ENCODE peak calls at places on chromosomes 16 and 17, in seven cellular contexts. Q, N, I, J, K, W and Z are unnamed samples.

GRCh38 chr17:49624896-49625295 is 49.2 kb downstream of the NXPH3 start:
- DNase-seq in Q (no peak), N (no peak), I (no peak), J (no peak), K (peak; percentile 29), W (no peak), Z (no peak)

GRCh38 chr16:85650864-85651811 is 37.6 kb downstream of the GINS2 start:
- DNase-seq in Q (peak; percentile 47), N (peak; percentile 69), I (peak; percentile 71), J (peak; percentile 68), K (no peak), W (no peak), Z (peak; percentile 67)

GRCh38 chr16:52785653-52786052 is 238.7 kb upstream of the TOX3 start:
- DNase-seq in Q (no peak), N (no peak), I (no peak), J (no peak), K (no peak), W (no peak), Z (no peak)

GRCh38 chr17:28725660-28726395 is at the start of gene TLCD1:
- DNase-seq in Q (peak; percentile 68), N (peak; percentile 54), I (peak; percentile 67), J (peak; percentile 93), K (peak; percentile 62), W (no peak), Z (peak; percentile 69)

GRCh38 chr17:35738519-35739133 is 7.2 kb downstream of the RASL10B start:
- DNase-seq in Q (no peak), N (no peak), I (no peak), J (no peak), K (no peak), W (no peak), Z (no peak)

GRCh38 chr16:53291757-53292392 is 142.4 kb upstream of the RBL2 start:
- DNase-seq in Q (no peak), N (no peak), I (no peak), J (no peak), K (no peak), W (no peak), Z (no peak)

GRCh38 chr17:71553381-71553780 is 567.4 kb upstream of the SOX9 start:
- DNase-seq in Q (no peak), N (no peak), I (no peak), J (no peak), K (no peak), W (no peak), Z (no peak)

GRCh38 chr16:30953511-30954124 is 3.9 kb upstream of the SETD1A start:
- DNase-seq in Q (no peak), N (peak; percentile 63), I (peak; percentile 77), J (peak; percentile 97), K (no peak), W (no peak), Z (peak; percentile 66)

GRCh38 chr17:77995146-77995852 is 36.8 kb downstream of the TNRC6C start:
- DNase-seq in Q (peak; percentile 72), N (no peak), I (peak; percentile 80), J (peak; percentile 16), K (no peak), W (no peak), Z (peak; percentile 47)

GRCh38 chr16:78244131-78244899 is 144.9 kb downstream of the WWOX start:
- DNase-seq in Q (no peak), N (no peak), I (no peak), J (peak; percentile 24), K (no peak), W (no peak), Z (no peak)

GRCh38 chr17:14121952-14122351 is 52.6 kb downstream of the COX10 start:
- DNase-seq in Q (no peak), N (no peak), I (no peak), J (no peak), K (no peak), W (no peak), Z (no peak)

GRCh38 chr16:53417011-53417410 is 17.3 kb upstream of the RBL2 start:
- DNase-seq in Q (no peak), N (no peak), I (no peak), J (no peak), K (no peak), W (no peak), Z (no peak)

GRCh38 chr16:29662729-29663019 is 373 bp upstream of the SPN start:
- DNase-seq in Q (no peak), N (no peak), I (no peak), J (no peak), K (no peak), W (no peak), Z (no peak)

GRCh38 chr17:43015579-43015978 is 6.6 kb downstream of the VAT1 start:
- DNase-seq in Q (peak; percentile 72), N (peak; percentile 58), I (peak; percentile 79), J (no peak), K (peak; percentile 56), W (no peak), Z (peak; percentile 87)

GRCh38 chr16:78866556-78866955 is 734.0 kb downstream of the MAF start:
- DNase-seq in Q (peak; percentile 16), N (no peak), I (no peak), J (no peak), K (no peak), W (no peak), Z (no peak)

GRCh38 chr16:74586948-74587347 is 20.0 kb downstream of the GLG1 start:
- DNase-seq in Q (no peak), N (no peak), I (no peak), J (no peak), K (no peak), W (no peak), Z (no peak)

GRCh38 chr16:1655269-1655807 is 22.7 kb upstream of the JPT2 start:
- DNase-seq in Q (no peak), N (no peak), I (no peak), J (no peak), K (no peak), W (no peak), Z (no peak)

GRCh38 chr16:1659071-1659470 is 19.0 kb upstream of the JPT2 start:
- DNase-seq in Q (no peak), N (no peak), I (peak; percentile 6), J (no peak), K (no peak), W (no peak), Z (no peak)

GRCh38 chr16:1655909-1656807 is 21.9 kb upstream of the JPT2 start:
- DNase-seq in Q (no peak), N (no peak), I (no peak), J (no peak), K (no peak), W (no peak), Z (no peak)

GRCh38 chr16:1656808-1657617 is 21.1 kb upstream of the JPT2 start:
- DNase-seq in Q (peak; percentile 80), N (no peak), I (peak; percentile 88), J (no peak), K (no peak), W (no peak), Z (no peak)

DNA sequence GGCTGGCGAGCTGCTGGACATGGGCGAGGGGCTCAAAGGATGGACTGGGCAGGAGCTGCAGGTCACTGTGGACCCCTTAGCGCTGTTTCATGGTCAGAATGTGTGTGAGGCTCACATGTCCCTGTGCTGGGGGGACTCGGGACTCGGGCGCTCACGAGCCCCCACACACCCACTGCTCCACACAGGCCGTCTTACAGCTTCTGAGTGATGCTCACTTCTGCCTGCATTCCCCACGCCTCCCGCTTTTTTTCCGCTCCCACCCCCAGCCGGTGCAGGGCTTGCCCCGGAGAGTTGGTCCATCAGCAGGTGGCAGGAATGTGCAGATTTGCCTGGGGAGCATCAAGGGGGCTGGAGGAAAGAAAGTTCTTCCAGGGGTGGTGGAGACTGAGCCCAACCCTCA is 20.2 kb upstream of the JPT2 start:
- DNase-seq in Q (no peak), N (no peak), I (no peak), J (no peak), K (no peak), W (no peak), Z (no peak)
- H3K36me3 ChIP-seq in Q (peaks cover 79% of the 10 kb centered on the region), N (no peaks in the 10 kb centered on the region), I (peaks cover 91% of the 10 kb centered on the region), J (no peaks in the 10 kb centered on the region), K (peaks cover 97% of the 10 kb centered on the region), W (peaks cover 89% of the 10 kb centered on the region), Z (peaks cover 15% of the 10 kb centered on the region)

GRCh38 chr17:63937920-63938319 is 5.8 kb upstream of the CD79B start:
- DNase-seq in Q (no peak), N (no peak), I (no peak), J (no peak), K (no peak), W (no peak), Z (peak; percentile 50)
- H3K4me1 ChIP-seq in Q (no peaks in the 10 kb centered on the region), N (no peaks in the 10 kb centered on the region), I (no peaks in the 10 kb centered on the region), J (peaks cover 8% of the 10 kb centered on the region), K (no peaks in the 10 kb centered on the region), W (no peaks in the 10 kb centered on the region), Z (no peaks in the 10 kb centered on the region)

DNA sequence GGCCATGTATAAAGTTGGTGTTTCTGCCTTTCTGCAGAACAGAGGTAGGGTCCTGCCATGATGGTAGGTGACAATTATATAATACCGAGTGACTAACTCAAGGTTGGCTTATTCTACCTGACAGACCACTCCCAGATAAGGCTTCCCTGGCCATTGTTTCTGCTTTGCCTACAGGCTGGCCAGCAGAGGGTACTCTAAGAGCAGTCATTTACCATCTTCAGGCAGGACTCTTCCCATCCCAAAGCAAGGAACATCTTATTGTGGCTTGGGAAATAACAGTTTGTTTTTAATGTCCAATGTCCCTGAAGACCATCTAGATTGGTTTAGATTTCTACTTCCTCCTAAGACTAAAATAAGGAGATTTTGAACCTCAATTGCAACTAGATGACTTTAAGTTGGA is 74.1 kb downstream of the SNX11 start:
- DNase-seq in Q (no peak), N (no peak), I (no peak), J (peak; percentile 60), K (no peak), W (no peak), Z (no peak)
- TF ChIP-seq CTCF in Q (peak; percentile 16), N (no peak), I (no peak), J (peak; percentile 62), K (no peak), W (no peak), Z (peak; percentile 5)

GRCh38 chr16:71931599-71931998 is 36.3 kb downstream of the IST1 start:
- DNase-seq in Q (no peak), N (no peak), I (no peak), J (no peak), K (no peak), W (no peak), Z (no peak)

GRCh38 chr16:71927787-71928186 is 32.5 kb downstream of the IST1 start:
- DNase-seq in Q (peak; percentile 39), N (no peak), I (peak; percentile 41), J (no peak), K (no peak), W (no peak), Z (no peak)

GRCh38 chr16:71930993-71931392 is 35.7 kb downstream of the IST1 start:
- DNase-seq in Q (no peak), N (no peak), I (no peak), J (no peak), K (no peak), W (no peak), Z (no peak)

GRCh38 chr16:71929048-71929447 is 33.7 kb downstream of the IST1 start:
- DNase-seq in Q (no peak), N (peak; percentile 25), I (peak; percentile 49), J (no peak), K (no peak), W (no peak), Z (peak; percentile 25)

DNA sequence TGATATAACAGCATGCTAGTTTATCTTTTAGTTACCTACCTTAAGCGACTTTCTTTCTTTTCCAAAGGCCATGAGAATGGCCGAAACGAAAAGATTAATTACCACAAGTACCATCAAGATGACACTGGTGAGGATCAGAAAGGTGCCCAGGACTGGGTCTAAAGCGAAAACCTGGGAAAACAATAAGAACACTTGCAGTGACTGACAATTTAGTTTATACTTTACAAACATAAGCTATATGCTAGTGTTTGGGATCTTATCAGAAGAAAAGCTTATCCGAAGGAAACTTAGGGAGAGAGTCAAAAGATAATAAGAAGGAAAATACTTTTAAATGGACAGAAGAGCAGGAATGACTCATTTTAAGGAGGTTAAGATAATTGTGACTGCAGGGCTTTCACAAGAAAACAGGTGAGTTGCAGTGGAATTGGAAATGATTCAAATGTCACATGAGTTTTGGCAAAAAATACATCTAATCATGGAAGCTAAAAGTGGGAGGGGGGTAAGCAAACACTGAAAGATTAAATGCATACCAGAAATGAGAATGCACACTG is 34.8 kb downstream of the IST1 start:
- DNase-seq in Q (no peak), N (no peak), I (no peak), J (no peak), K (no peak), W (no peak), Z (no peak)
- H3K36me3 ChIP-seq in Q (peaks cover 53% of the 10 kb centered on the region), N (no peaks in the 10 kb centered on the region), I (peaks cover 78% of the 10 kb centered on the region), J (no peaks in the 10 kb centered on the region), K (peaks cover 55% of the 10 kb centered on the region), W (peaks cover 45% of the 10 kb centered on the region), Z (peaks cover 71% of the 10 kb centered on the region)